ENCODE peak calls at places on chromosomes 3 and 15, in eight cellular contexts. D, N, Q, Y, S, F, P and V are unnamed samples.

GRCh38 chr3:136671921-136672320 is 80.3 kb downstream of the STAG1 start:
- DNase-seq in D (no peak), N (no peak), Q (peak; percentile 26), Y (no peak), S (peak; percentile 18), F (no peak), P (no peak), V (no peak)

GRCh38 chr3:129000742-129001100 is 383 bp upstream of the EFCC1 start:
- DNase-seq in D (no peak), N (no peak), Q (no peak), Y (no peak), S (no peak), F (no peak), P (no peak), V (no peak)

GRCh38 chr3:69815959-69816358 is 76.7 kb downstream of the MITF start:
- DNase-seq in D (no peak), N (no peak), Q (no peak), Y (no peak), S (no peak), F (no peak), P (no peak), V (no peak)

GRCh38 chr3:167330993-167331392 is 49.1 kb downstream of the ZBBX start:
- DNase-seq in D (no peak), N (no peak), Q (no peak), Y (no peak), S (no peak), F (no peak), P (no peak), V (no peak)

GRCh38 chr15:92714071-92714456 is 58.5 kb upstream of the FAM174B start:
- DNase-seq in D (no peak), N (no peak), Q (no peak), Y (peak; percentile 22), S (no peak), F (no peak), P (no peak), V (peak; percentile 40)

GRCh38 chr3:24562874-24563273 is 68.2 kb upstream of the THRB start:
- DNase-seq in D (no peak), N (no peak), Q (no peak), Y (peak; percentile 14), S (no peak), F (no peak), P (no peak), V (no peak)

GRCh38 chr15:100123611-100124010 is 218.2 kb downstream of the ADAMTS17 start:
- DNase-seq in D (no peak), N (no peak), Q (no peak), Y (peak; percentile 36), S (no peak), F (no peak), P (no peak), V (no peak)

GRCh38 chr15:95249524-95249923 is 1018.2 kb downstream of the MCTP2 start:
- DNase-seq in D (no peak), N (no peak), Q (no peak), Y (no peak), S (no peak), F (no peak), P (no peak), V (no peak)

GRCh38 chr3:39104961-39105686 is 2.3 kb downstream of the GORASP1 start:
- DNase-seq in D (no peak), N (no peak), Q (no peak), Y (no peak), S (no peak), F (no peak), P (no peak), V (no peak)

GRCh38 chr15:74489518-74490338 is 28.8 kb upstream of the UBL7 start:
- DNase-seq in D (peak; percentile 30), N (peak; percentile 8), Q (no peak), Y (peak; percentile 54), S (no peak), F (peak; percentile 59), P (peak; percentile 61), V (peak; percentile 66)

GRCh38 chr15:64501396-64501716 is 41.0 kb downstream of the ZNF609 start:
- DNase-seq in D (no peak), N (no peak), Q (no peak), Y (no peak), S (no peak), F (no peak), P (no peak), V (no peak)

GRCh38 chr3:23055733-23056376 is 147.3 kb upstream of the UBE2E2 start:
- DNase-seq in D (no peak), N (no peak), Q (peak; percentile 15), Y (no peak), S (peak; percentile 83), F (no peak), P (no peak), V (no peak)

GRCh38 chr15:29356807-29357206 is 87.2 kb upstream of the NSMCE3 start:
- DNase-seq in D (no peak), N (no peak), Q (no peak), Y (no peak), S (no peak), F (no peak), P (no peak), V (no peak)

GRCh38 chr3:111807826-111808225 is 51.2 kb upstream of the PHLDB2 start:
- DNase-seq in D (no peak), N (no peak), Q (no peak), Y (no peak), S (no peak), F (no peak), P (no peak), V (no peak)

GRCh38 chr3:51500632-51501131 is 867 bp upstream of the DCAF1 start:
- DNase-seq in D (no peak), N (no peak), Q (no peak), Y (peak; percentile 34), S (no peak), F (peak; percentile 22), P (peak; percentile 51), V (no peak)
- TF ChIP-seq CTCF in D (no peak), N (no peak), Q (no peak), Y (no peak), S (no peak), F (no peak), P (no peak), V (no peak)

DNA sequence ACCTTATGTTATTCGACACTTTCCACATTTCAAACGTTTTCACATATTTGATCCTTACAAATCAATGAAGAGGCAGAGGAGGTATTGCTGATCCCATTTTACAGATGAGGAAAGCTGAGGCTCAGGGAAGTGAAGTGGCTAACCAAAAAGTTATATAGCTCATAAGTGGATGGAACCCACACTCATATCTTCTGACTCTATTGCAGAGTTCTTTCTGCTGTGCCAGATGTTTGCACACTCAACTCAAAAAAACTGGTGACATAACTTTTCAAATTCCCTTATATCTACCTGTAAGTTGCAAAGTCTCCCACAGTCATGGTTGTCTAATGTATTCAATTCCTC is 84.0 kb upstream of the SETMAR start:
- DNase-seq in D (no peak), N (no peak), Q (no peak), Y (no peak), S (no peak), F (no peak), P (no peak), V (no peak)
- TF ChIP-seq CTCF in D (no peak), N (no peak), Q (no peak), Y (no peak), S (no peak), F (no peak), P (no peak), V (no peak)

DNA sequence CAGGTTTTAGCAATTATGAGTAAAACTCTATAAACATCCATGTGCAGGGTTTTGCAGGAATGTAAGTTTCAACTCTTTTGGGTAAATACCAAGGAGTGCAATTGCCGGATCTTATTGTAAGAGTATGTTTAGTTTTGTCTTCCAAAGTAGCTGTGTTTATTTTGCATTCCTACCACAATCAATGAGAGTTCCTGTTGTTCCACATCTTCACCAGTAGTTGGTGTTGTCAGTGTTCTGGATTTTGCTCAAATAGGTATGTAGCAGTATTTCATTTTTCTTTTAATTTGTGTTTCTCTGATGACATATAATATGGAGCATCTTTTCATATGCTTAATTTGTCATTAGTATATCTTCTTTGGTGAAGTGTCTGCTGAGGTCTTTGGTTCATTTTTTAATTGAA is 185.1 kb upstream of the GALNT15 start:
- DNase-seq in D (no peak), N (no peak), Q (no peak), Y (no peak), S (no peak), F (no peak), P (no peak), V (peak; percentile 8)
- TF ChIP-seq CTCF in D (no peak), N (no peak), Q (peak; percentile 46), Y (no peak), S (no peak), F (no peak), P (no peak), V (peak; percentile 46)

DNA sequence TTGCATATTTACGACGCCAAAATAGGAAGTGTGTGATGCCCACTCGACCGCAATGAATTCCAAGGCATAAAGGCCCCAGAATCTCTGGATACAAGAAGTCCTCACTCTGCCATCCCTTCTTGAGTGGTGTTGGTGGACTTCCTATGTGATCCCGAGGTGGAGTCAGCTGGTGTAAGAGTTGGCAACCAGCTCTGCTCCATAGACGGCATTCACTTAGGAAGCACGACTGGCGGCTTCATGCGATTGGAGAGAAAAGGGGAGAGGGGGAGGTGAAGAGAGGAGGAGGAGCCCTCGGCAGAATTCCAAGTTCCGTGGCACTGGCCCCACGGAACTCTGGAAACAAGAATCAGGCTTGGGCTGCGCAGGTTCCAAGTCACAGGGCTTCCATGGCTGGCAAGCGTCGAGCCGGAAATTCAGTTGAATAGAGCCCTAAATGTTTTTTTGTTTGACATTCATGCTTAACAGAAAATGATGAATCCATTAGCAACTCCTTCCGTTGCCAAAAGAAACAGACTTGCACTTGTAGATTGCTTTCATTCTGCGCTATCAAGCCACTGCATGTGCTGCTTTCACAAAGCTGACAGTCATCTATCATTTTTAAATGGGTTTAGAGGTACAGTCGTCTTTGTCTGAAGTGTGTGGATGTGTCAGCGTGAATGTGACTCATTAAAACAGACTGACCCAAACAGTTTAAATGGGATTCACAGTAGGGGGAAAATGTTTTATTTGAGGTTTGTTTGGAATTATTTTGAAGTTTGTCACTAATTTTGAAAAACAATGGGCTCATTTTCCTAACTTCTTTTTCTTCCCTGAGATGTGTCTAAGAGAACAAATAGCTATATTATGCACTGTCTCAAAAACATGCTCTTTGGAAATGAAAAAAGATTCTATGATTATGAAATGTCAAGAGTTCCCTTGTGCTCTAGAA is 428.3 kb upstream of the ATP11B start:
- DNase-seq in D (no peak), N (no peak), Q (no peak), Y (no peak), S (peak; percentile 68), F (no peak), P (no peak), V (no peak)
- TF ChIP-seq CTCF in D (no peak), N (no peak), Q (no peak), Y (no peak), S (no peak), F (no peak), P (no peak), V (no peak)